ENCODE peak calls at places on chromosomes 4 and X, in eight cellular contexts. One of them, this sample, is unnamed.

GRCh38 chrX:12899506-12899905 is 6.9 kb upstream of the TLR8 start:
- DNase-seq in GM23338: no peak
- DNase-seq in gastrocnemius medialis: no peak
- DNase-seq in mammary epithelial cell: no peak
- DNase-seq in AG10803: no peak
- DNase-seq in esophagus muscularis mucosa: no peak
- DNase-seq in neural progenitor cell: no peak
- DNase-seq in colonic mucosa: no peak
- DNase-seq in this sample: no peak

GRCh38 chr4:15118281-15118680 is 116.0 kb downstream of the CPEB2 start:
- DNase-seq in gastrocnemius medialis: no peak
- DNase-seq in colonic mucosa: no peak
- DNase-seq in AG10803: peak; percentile 57
- DNase-seq in neural progenitor cell: no peak
- DNase-seq in esophagus muscularis mucosa: no peak
- DNase-seq in mammary epithelial cell: no peak
- DNase-seq in GM23338: no peak
- DNase-seq in this sample: no peak

GRCh38 chrX:151174581-151175282 is 1.7 kb upstream of the GPR50 start:
- DNase-seq in colonic mucosa: no peak
- DNase-seq in gastrocnemius medialis: no peak
- DNase-seq in mammary epithelial cell: no peak
- DNase-seq in neural progenitor cell: peak; percentile 68
- DNase-seq in GM23338: peak; percentile 63
- DNase-seq in AG10803: no peak
- DNase-seq in esophagus muscularis mucosa: no peak
- DNase-seq in this sample: no peak

GRCh38 chr4:129394635-129395034 is 298.7 kb downstream of the C4orf33 start:
- DNase-seq in gastrocnemius medialis: no peak
- DNase-seq in neural progenitor cell: no peak
- DNase-seq in AG10803: no peak
- DNase-seq in GM23338: no peak
- DNase-seq in colonic mucosa: no peak
- DNase-seq in esophagus muscularis mucosa: no peak
- DNase-seq in mammary epithelial cell: no peak
- DNase-seq in this sample: no peak

GRCh38 chr4:121594796-121595526 is 101.8 kb downstream of the ANXA5 start:
- DNase-seq in gastrocnemius medialis: no peak
- DNase-seq in colonic mucosa: no peak
- DNase-seq in mammary epithelial cell: peak; percentile 35
- DNase-seq in AG10803: peak; percentile 73
- DNase-seq in esophagus muscularis mucosa: no peak
- DNase-seq in neural progenitor cell: no peak
- DNase-seq in GM23338: no peak
- DNase-seq in this sample: no peak

GRCh38 chr4:126372634-126373033 is 1057.9 kb downstream of the FAT4 start:
- DNase-seq in mammary epithelial cell: no peak
- DNase-seq in gastrocnemius medialis: no peak
- DNase-seq in neural progenitor cell: no peak
- DNase-seq in AG10803: peak; percentile 8
- DNase-seq in colonic mucosa: no peak
- DNase-seq in esophagus muscularis mucosa: no peak
- DNase-seq in GM23338: no peak
- DNase-seq in this sample: no peak

GRCh38 chr4:55078987-55079386 is 46.4 kb downstream of the KDR start:
- DNase-seq in gastrocnemius medialis: no peak
- DNase-seq in esophagus muscularis mucosa: peak; percentile 92
- DNase-seq in mammary epithelial cell: no peak
- DNase-seq in GM23338: no peak
- DNase-seq in AG10803: peak; percentile 81
- DNase-seq in neural progenitor cell: peak; percentile 63
- DNase-seq in colonic mucosa: no peak
- DNase-seq in this sample: no peak

GRCh38 chrX:153958605-153959004 is 13.0 kb downstream of the HCFC1 start:
- DNase-seq in AG10803: no peak
- DNase-seq in esophagus muscularis mucosa: no peak
- DNase-seq in gastrocnemius medialis: no peak
- DNase-seq in neural progenitor cell: no peak
- DNase-seq in mammary epithelial cell: no peak
- DNase-seq in GM23338: no peak
- DNase-seq in colonic mucosa: no peak
- DNase-seq in this sample: no peak

GRCh38 chr4:101856149-101856548 is 65.6 kb downstream of the BANK1 start:
- DNase-seq in GM23338: no peak
- DNase-seq in colonic mucosa: no peak
- DNase-seq in AG10803: no peak
- DNase-seq in esophagus muscularis mucosa: no peak
- DNase-seq in mammary epithelial cell: no peak
- DNase-seq in gastrocnemius medialis: no peak
- DNase-seq in neural progenitor cell: no peak
- DNase-seq in this sample: no peak

GRCh38 chr4:119478446-119479179 is 150.0 kb downstream of the PDE5A start:
- DNase-seq in GM23338: no peak
- DNase-seq in colonic mucosa: peak; percentile 28
- DNase-seq in AG10803: no peak
- DNase-seq in mammary epithelial cell: no peak
- DNase-seq in gastrocnemius medialis: no peak
- DNase-seq in neural progenitor cell: no peak
- DNase-seq in esophagus muscularis mucosa: no peak
- DNase-seq in this sample: no peak

GRCh38 chrX:17769701-17770269 is 32.5 kb downstream of the SCML1 start:
- DNase-seq in gastrocnemius medialis: no peak
- DNase-seq in mammary epithelial cell: no peak
- DNase-seq in AG10803: no peak
- DNase-seq in colonic mucosa: no peak
- DNase-seq in GM23338: no peak
- DNase-seq in neural progenitor cell: no peak
- DNase-seq in esophagus muscularis mucosa: no peak
- DNase-seq in this sample: no peak
- H3K4me3 ChIP-seq in gastrocnemius medialis: no peak overlapping the region
- H3K4me3 ChIP-seq in mammary epithelial cell: no peak overlapping the region
- H3K4me3 ChIP-seq in AG10803: no peak overlapping the region
- H3K4me3 ChIP-seq in colonic mucosa: no peak overlapping the region
- H3K4me3 ChIP-seq in GM23338: no peak overlapping the region
- H3K4me3 ChIP-seq in neural progenitor cell: no peak overlapping the region
- H3K4me3 ChIP-seq in esophagus muscularis mucosa: no peak overlapping the region
- H3K4me3 ChIP-seq in this sample: no peak overlapping the region

GRCh38 chr4:48189731-48190130 is 55.7 kb upstream of the TXK start:
- DNase-seq in colonic mucosa: no peak
- DNase-seq in neural progenitor cell: no peak
- DNase-seq in esophagus muscularis mucosa: no peak
- DNase-seq in gastrocnemius medialis: no peak
- DNase-seq in GM23338: no peak
- DNase-seq in AG10803: no peak
- DNase-seq in mammary epithelial cell: no peak
- DNase-seq in this sample: no peak
- TF ChIP-seq CTCF in colonic mucosa: no peak
- TF ChIP-seq CTCF in neural progenitor cell: no peak
- TF ChIP-seq CTCF in esophagus muscularis mucosa: no peak
- TF ChIP-seq CTCF in gastrocnemius medialis: no peak
- TF ChIP-seq CTCF in GM23338: no peak
- TF ChIP-seq CTCF in AG10803: no peak
- TF ChIP-seq CTCF in mammary epithelial cell: no peak
- TF ChIP-seq CTCF in this sample: no peak

GRCh38 chr4:159107203-159107921 is 4.5 kb downstream of the RAPGEF2 start:
- DNase-seq in AG10803: peak; percentile 5
- DNase-seq in esophagus muscularis mucosa: no peak
- DNase-seq in gastrocnemius medialis: no peak
- DNase-seq in neural progenitor cell: no peak
- DNase-seq in GM23338: no peak
- DNase-seq in mammary epithelial cell: peak; percentile 29
- DNase-seq in colonic mucosa: no peak
- DNase-seq in this sample: no peak
- H3K4me3 ChIP-seq in AG10803: no peak overlapping the region
- H3K4me3 ChIP-seq in esophagus muscularis mucosa: peak overlapping the region; percentile 99
- H3K4me3 ChIP-seq in gastrocnemius medialis: no peak overlapping the region
- H3K4me3 ChIP-seq in neural progenitor cell: no peak overlapping the region
- H3K4me3 ChIP-seq in GM23338: peak overlapping the region; percentile 66
- H3K4me3 ChIP-seq in mammary epithelial cell: no peak overlapping the region
- H3K4me3 ChIP-seq in colonic mucosa: no peak overlapping the region
- H3K4me3 ChIP-seq in this sample: no peak overlapping the region

GRCh38 chrX:110374544-110374943 is 15.9 kb downstream of the RTL9 start:
- DNase-seq in AG10803: no peak
- DNase-seq in GM23338: no peak
- DNase-seq in colonic mucosa: no peak
- DNase-seq in neural progenitor cell: no peak
- DNase-seq in mammary epithelial cell: no peak
- DNase-seq in esophagus muscularis mucosa: no peak
- DNase-seq in gastrocnemius medialis: no peak
- DNase-seq in this sample: no peak
- TF ChIP-seq CTCF in AG10803: no peak
- TF ChIP-seq CTCF in GM23338: no peak
- TF ChIP-seq CTCF in colonic mucosa: no peak
- TF ChIP-seq CTCF in neural progenitor cell: no peak
- TF ChIP-seq CTCF in mammary epithelial cell: no peak
- TF ChIP-seq CTCF in esophagus muscularis mucosa: no peak
- TF ChIP-seq CTCF in gastrocnemius medialis: no peak
- TF ChIP-seq CTCF in this sample: no peak